ENCODE peak calls at places on chromosomes 2 and 18, in six cellular contexts. One of them, this sample, is unnamed. For H3K36me3, the result is how much of the 10 kb centered on the place peaks cover.

GRCh38 chr2:221671515-221671914 is 99.4 kb upstream of the EPHA4 start:
- DNase-seq in WERI-Rb-1: no peak
- DNase-seq in PC-9: no peak
- DNase-seq in Peyer's patch: no peak
- DNase-seq in cardiac muscle cell: no peak
- DNase-seq in left ventricle myocardium inferior: no peak
- DNase-seq in this sample: no peak

GRCh38 chr2:156334496-156335478 is 2.3 kb upstream of the NR4A2 start:
- DNase-seq in WERI-Rb-1: peak
- DNase-seq in PC-9: peak
- DNase-seq in Peyer's patch: peak
- DNase-seq in cardiac muscle cell: peak
- DNase-seq in left ventricle myocardium inferior: peak
- DNase-seq in this sample: peak

GRCh38 chr2:212027681-212028628 is 510.6 kb downstream of the ERBB4 start:
- DNase-seq in WERI-Rb-1: no peak
- DNase-seq in PC-9: no peak
- DNase-seq in Peyer's patch: no peak
- DNase-seq in cardiac muscle cell: no peak
- DNase-seq in left ventricle myocardium inferior: no peak
- DNase-seq in this sample: no peak

GRCh38 chr2:190698895-190699294 is 50.0 kb downstream of the NAB1 start:
- DNase-seq in WERI-Rb-1: no peak
- DNase-seq in PC-9: no peak
- DNase-seq in Peyer's patch: no peak
- DNase-seq in cardiac muscle cell: peak
- DNase-seq in left ventricle myocardium inferior: no peak
- DNase-seq in this sample: no peak

GRCh38 chr18:54392621-54393023 is 34.9 kb downstream of the C18orf54 start:
- DNase-seq in WERI-Rb-1: no peak
- DNase-seq in PC-9: peak
- DNase-seq in Peyer's patch: no peak
- DNase-seq in cardiac muscle cell: peak
- DNase-seq in left ventricle myocardium inferior: no peak
- DNase-seq in this sample: no peak

GRCh38 chr18:51039138-51040112 is 9.4 kb downstream of the SMAD4 start:
- DNase-seq in WERI-Rb-1: no peak
- DNase-seq in PC-9: no peak
- DNase-seq in Peyer's patch: no peak
- DNase-seq in cardiac muscle cell: no peak
- DNase-seq in left ventricle myocardium inferior: no peak
- DNase-seq in this sample: no peak

GRCh38 chr2:148660999-148661398 is 16.4 kb downstream of the EPC2 start:
- DNase-seq in WERI-Rb-1: no peak
- DNase-seq in PC-9: no peak
- DNase-seq in Peyer's patch: no peak
- DNase-seq in cardiac muscle cell: no peak
- DNase-seq in left ventricle myocardium inferior: no peak
- DNase-seq in this sample: no peak

GRCh38 chr2:108534577-108535379 is 508 bp downstream of the LIMS1 start:
- DNase-seq in WERI-Rb-1: peak
- DNase-seq in PC-9: peak
- DNase-seq in Peyer's patch: peak
- DNase-seq in cardiac muscle cell: peak
- DNase-seq in left ventricle myocardium inferior: peak
- DNase-seq in this sample: no peak

GRCh38 chr2:55158111-55158814 is 73.8 kb downstream of the CLHC1 start:
- DNase-seq in WERI-Rb-1: no peak
- DNase-seq in PC-9: peak
- DNase-seq in Peyer's patch: no peak
- DNase-seq in cardiac muscle cell: no peak
- DNase-seq in left ventricle myocardium inferior: no peak
- DNase-seq in this sample: no peak

GRCh38 chr2:17326717-17327116 is 191.5 kb downstream of the RAD51AP2 start:
- DNase-seq in WERI-Rb-1: no peak
- DNase-seq in PC-9: no peak
- DNase-seq in Peyer's patch: no peak
- DNase-seq in cardiac muscle cell: no peak
- DNase-seq in left ventricle myocardium inferior: no peak
- DNase-seq in this sample: no peak

GRCh38 chr2:85505551-85506238 is 33.3 kb upstream of the MAT2A start:
- DNase-seq in WERI-Rb-1: no peak
- DNase-seq in PC-9: no peak
- DNase-seq in Peyer's patch: no peak
- DNase-seq in cardiac muscle cell: no peak
- DNase-seq in left ventricle myocardium inferior: no peak
- DNase-seq in this sample: no peak

GRCh38 chr2:69131983-69132675 is 119.2 kb downstream of the ANTXR1 start:
- DNase-seq in WERI-Rb-1: peak
- DNase-seq in PC-9: no peak
- DNase-seq in Peyer's patch: no peak
- DNase-seq in cardiac muscle cell: no peak
- DNase-seq in left ventricle myocardium inferior: no peak
- DNase-seq in this sample: no peak

GRCh38 chr2:43226558-43226954 is at the start of gene ZFP36L2:
- DNase-seq in WERI-Rb-1: peak
- DNase-seq in PC-9: peak
- DNase-seq in Peyer's patch: peak
- DNase-seq in cardiac muscle cell: peak
- DNase-seq in left ventricle myocardium inferior: peak
- DNase-seq in this sample: peak

GRCh38 chr2:6771539-6772365 is 94.0 kb downstream of the CMPK2 start:
- DNase-seq in WERI-Rb-1: peak
- DNase-seq in PC-9: no peak
- DNase-seq in Peyer's patch: no peak
- DNase-seq in cardiac muscle cell: no peak
- DNase-seq in left ventricle myocardium inferior: no peak
- DNase-seq in this sample: no peak

GRCh38 chr2:84022810-84023431 is 436.2 kb downstream of the SUCLG1 start:
- DNase-seq in WERI-Rb-1: peak
- DNase-seq in PC-9: peak
- DNase-seq in Peyer's patch: peak
- DNase-seq in cardiac muscle cell: peak
- DNase-seq in left ventricle myocardium inferior: no peak
- DNase-seq in this sample: no peak

GRCh38 chr2:30037016-30037415 is 109.8 kb upstream of the YPEL5 start:
- DNase-seq in WERI-Rb-1: no peak
- DNase-seq in PC-9: no peak
- DNase-seq in Peyer's patch: no peak
- DNase-seq in cardiac muscle cell: no peak
- DNase-seq in left ventricle myocardium inferior: no peak
- DNase-seq in this sample: no peak

GRCh38 chr2:231622963-231623362 is 30.3 kb downstream of the TEX44 start:
- DNase-seq in WERI-Rb-1: no peak
- DNase-seq in PC-9: no peak
- DNase-seq in Peyer's patch: no peak
- DNase-seq in cardiac muscle cell: no peak
- DNase-seq in left ventricle myocardium inferior: no peak
- DNase-seq in this sample: no peak

GRCh38 chr2:189210250-189211075 is 30.9 kb upstream of the COL5A2 start:
- DNase-seq in WERI-Rb-1: no peak
- DNase-seq in PC-9: peak
- DNase-seq in Peyer's patch: peak
- DNase-seq in cardiac muscle cell: no peak
- DNase-seq in left ventricle myocardium inferior: peak
- DNase-seq in this sample: no peak

GRCh38 chr2:108297436-108298141 is 8.9 kb downstream of the SULT1C2 start:
- DNase-seq in WERI-Rb-1: no peak
- DNase-seq in PC-9: no peak
- DNase-seq in Peyer's patch: no peak
- DNase-seq in cardiac muscle cell: no peak
- DNase-seq in left ventricle myocardium inferior: no peak
- DNase-seq in this sample: no peak

GRCh38 chr2:47336259-47337238 is 66.4 kb upstream of the MSH2 start:
- DNase-seq in WERI-Rb-1: no peak
- DNase-seq in PC-9: no peak
- DNase-seq in Peyer's patch: peak
- DNase-seq in cardiac muscle cell: no peak
- DNase-seq in left ventricle myocardium inferior: no peak
- DNase-seq in this sample: no peak

GRCh38 chr2:181778621-181779195 is 98.4 kb upstream of the NEUROD1 start:
- DNase-seq in WERI-Rb-1: no peak
- DNase-seq in PC-9: no peak
- DNase-seq in Peyer's patch: no peak
- DNase-seq in cardiac muscle cell: no peak
- DNase-seq in left ventricle myocardium inferior: no peak
- DNase-seq in this sample: no peak

GRCh38 chr2:240298316-240298790 is 137.1 kb upstream of the GPC1 start:
- DNase-seq in WERI-Rb-1: no peak
- DNase-seq in PC-9: no peak
- DNase-seq in Peyer's patch: no peak
- DNase-seq in cardiac muscle cell: no peak
- DNase-seq in left ventricle myocardium inferior: no peak
- DNase-seq in this sample: no peak

GRCh38 chr2:53782681-53783080 is 4.1 kb downstream of the ASB3 start:
- DNase-seq in WERI-Rb-1: no peak
- DNase-seq in PC-9: no peak
- DNase-seq in Peyer's patch: no peak
- DNase-seq in cardiac muscle cell: no peak
- DNase-seq in left ventricle myocardium inferior: no peak
- DNase-seq in this sample: peak

GRCh38 chr2:71254078-71254477 is 27.2 kb upstream of the PAIP2B start:
- DNase-seq in WERI-Rb-1: no peak
- DNase-seq in PC-9: no peak
- DNase-seq in Peyer's patch: no peak
- DNase-seq in cardiac muscle cell: no peak
- DNase-seq in left ventricle myocardium inferior: no peak
- DNase-seq in this sample: no peak

GRCh38 chr2:64988420-64989125 is 626 bp upstream of the SLC1A4 start:
- DNase-seq in WERI-Rb-1: peak
- DNase-seq in PC-9: peak
- DNase-seq in Peyer's patch: peak
- DNase-seq in cardiac muscle cell: peak
- DNase-seq in left ventricle myocardium inferior: peak
- DNase-seq in this sample: peak

GRCh38 chr2:48313036-48313877 is 216.7 kb upstream of the STON1 start:
- DNase-seq in WERI-Rb-1: no peak
- DNase-seq in PC-9: no peak
- DNase-seq in Peyer's patch: no peak
- DNase-seq in cardiac muscle cell: no peak
- DNase-seq in left ventricle myocardium inferior: no peak
- DNase-seq in this sample: no peak

GRCh38 chr2:231680992-231681852 is 27.1 kb upstream of the PTMA start:
- DNase-seq in WERI-Rb-1: peak
- DNase-seq in PC-9: peak
- DNase-seq in Peyer's patch: peak
- DNase-seq in cardiac muscle cell: peak
- DNase-seq in left ventricle myocardium inferior: peak
- DNase-seq in this sample: peak

GRCh38 chr2:163553601-163554000 is 182.2 kb downstream of the FIGN start:
- DNase-seq in WERI-Rb-1: no peak
- DNase-seq in PC-9: no peak
- DNase-seq in Peyer's patch: no peak
- DNase-seq in cardiac muscle cell: no peak
- DNase-seq in left ventricle myocardium inferior: no peak
- DNase-seq in this sample: no peak

GRCh38 chr2:44548221-44549098 is 186.7 kb downstream of the CAMKMT start:
- DNase-seq in WERI-Rb-1: no peak
- DNase-seq in PC-9: no peak
- DNase-seq in Peyer's patch: no peak
- DNase-seq in cardiac muscle cell: no peak
- DNase-seq in left ventricle myocardium inferior: no peak
- DNase-seq in this sample: no peak

GRCh38 chr2:189880429-189880828 is 96.2 kb downstream of the PMS1 start:
- DNase-seq in WERI-Rb-1: no peak
- DNase-seq in PC-9: no peak
- DNase-seq in Peyer's patch: no peak
- DNase-seq in cardiac muscle cell: no peak
- DNase-seq in left ventricle myocardium inferior: no peak
- DNase-seq in this sample: no peak

GRCh38 chr2:128410758-128411215 is 92.1 kb upstream of the HS6ST1 start:
- DNase-seq in WERI-Rb-1: no peak
- DNase-seq in PC-9: no peak
- DNase-seq in Peyer's patch: peak
- DNase-seq in cardiac muscle cell: no peak
- DNase-seq in left ventricle myocardium inferior: no peak
- DNase-seq in this sample: peak

GRCh38 chr2:1772868-1773267 is 28.6 kb upstream of the PXDN start:
- DNase-seq in WERI-Rb-1: no peak
- DNase-seq in PC-9: no peak
- DNase-seq in Peyer's patch: no peak
- DNase-seq in cardiac muscle cell: no peak
- DNase-seq in left ventricle myocardium inferior: no peak
- DNase-seq in this sample: no peak

GRCh38 chr2:238868616-238869292 is 20.9 kb downstream of the TWIST2 start:
- DNase-seq in WERI-Rb-1: no peak
- DNase-seq in PC-9: no peak
- DNase-seq in Peyer's patch: peak
- DNase-seq in cardiac muscle cell: no peak
- DNase-seq in left ventricle myocardium inferior: peak
- DNase-seq in this sample: peak

GRCh38 chr2:43806719-43807031 is 32.0 kb downstream of the ABCG5 start:
- DNase-seq in WERI-Rb-1: no peak
- DNase-seq in PC-9: no peak
- DNase-seq in Peyer's patch: no peak
- DNase-seq in cardiac muscle cell: no peak
- DNase-seq in left ventricle myocardium inferior: no peak
- DNase-seq in this sample: no peak

GRCh38 chr2:219627105-219628100 is at the start of gene SLC4A3:
- DNase-seq in WERI-Rb-1: peak
- DNase-seq in PC-9: no peak
- DNase-seq in Peyer's patch: no peak
- DNase-seq in cardiac muscle cell: peak
- DNase-seq in left ventricle myocardium inferior: no peak
- DNase-seq in this sample: peak
- H3K27ac ChIP-seq in WERI-Rb-1: peak
- H3K27ac ChIP-seq in PC-9: no peak
- H3K27ac ChIP-seq in Peyer's patch: no peak
- H3K27ac ChIP-seq in cardiac muscle cell: peak
- H3K27ac ChIP-seq in left ventricle myocardium inferior: peak
- H3K27ac ChIP-seq in this sample: no peak

DNA sequence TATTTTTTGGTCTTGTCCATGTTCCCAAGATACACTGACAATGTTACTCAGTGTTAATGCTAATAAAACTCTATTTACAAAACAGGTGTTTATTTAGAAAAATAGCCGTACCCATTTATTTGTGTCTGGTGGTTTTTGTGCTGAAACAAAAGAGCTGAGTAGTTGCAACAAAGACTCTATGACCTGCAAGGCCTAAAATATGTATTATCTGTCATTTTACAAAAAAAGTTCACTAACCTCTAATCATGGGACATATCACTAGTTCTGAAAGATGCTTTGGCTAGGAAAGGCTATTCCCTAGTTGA is 59.2 kb upstream of the SLC25A52 start:
- DNase-seq in WERI-Rb-1: no peak
- DNase-seq in PC-9: no peak
- DNase-seq in Peyer's patch: no peak
- DNase-seq in cardiac muscle cell: no peak
- DNase-seq in left ventricle myocardium inferior: no peak
- DNase-seq in this sample: no peak
- TF ChIP-seq CTCF in WERI-Rb-1: no peak
- TF ChIP-seq CTCF in PC-9: peak
- TF ChIP-seq CTCF in Peyer's patch: no peak
- TF ChIP-seq CTCF in cardiac muscle cell: no peak
- TF ChIP-seq CTCF in left ventricle myocardium inferior: no peak
- TF ChIP-seq CTCF in this sample: no peak

GRCh38 chr2:38375711-38376345 is 1.2 kb downstream of the ATL2 start:
- DNase-seq in WERI-Rb-1: no peak
- DNase-seq in PC-9: no peak
- DNase-seq in Peyer's patch: peak
- DNase-seq in cardiac muscle cell: no peak
- DNase-seq in left ventricle myocardium inferior: no peak
- DNase-seq in this sample: peak
- H3K36me3 ChIP-seq in WERI-Rb-1: under half
- H3K36me3 ChIP-seq in PC-9: under half
- H3K36me3 ChIP-seq in Peyer's patch: under half
- H3K36me3 ChIP-seq in cardiac muscle cell: under half
- H3K36me3 ChIP-seq in left ventricle myocardium inferior: under half
- H3K36me3 ChIP-seq in this sample: under half

GRCh38 chr2:38232454-38232853 is 144.6 kb downstream of the ATL2 start:
- DNase-seq in WERI-Rb-1: no peak
- DNase-seq in PC-9: no peak
- DNase-seq in Peyer's patch: no peak
- DNase-seq in cardiac muscle cell: no peak
- DNase-seq in left ventricle myocardium inferior: no peak
- DNase-seq in this sample: no peak
- H3K27ac ChIP-seq in WERI-Rb-1: no peak
- H3K27ac ChIP-seq in PC-9: no peak
- H3K27ac ChIP-seq in Peyer's patch: no peak
- H3K27ac ChIP-seq in cardiac muscle cell: no peak
- H3K27ac ChIP-seq in left ventricle myocardium inferior: peak
- H3K27ac ChIP-seq in this sample: no peak